ENCODE peak calls at places on chromosomes 6 and 20, in ten cellular contexts. Y is MCF 10A; M is CD4-positive, alpha-beta T cell; E is left ventricle myocardium inferior; J is Calu3; N is activated B cell treated with CpG ODN at 0.5 μM for 24 hours; I is neural crest cell; D is heart left ventricle; X is stomach; V is GM12864. W is an unnamed sample.

GRCh38 chr6:73452107-73452461 is at the start of gene CGAS:
- DNase-seq in Y (peak), M (peak), E (peak), J (peak), N (peak), I (no peak), D (peak), X (peak), V (peak), W (peak)

GRCh38 chr6:18352001-18352400 is 35.1 kb upstream of the RNF144B start:
- DNase-seq in Y (no peak), M (no peak), E (no peak), J (no peak), N (no peak), I (no peak), D (no peak), X (no peak), V (no peak), W (no peak)

GRCh38 chr6:159762681-159763293 is 942 bp downstream of the ACAT2 start:
- DNase-seq in Y (peak), M (no peak), E (peak), J (no peak), N (no peak), I (no peak), D (no peak), X (no peak), V (peak), W (peak)

GRCh38 chr20:7866279-7866678 is 74.0 kb downstream of the HAO1 start:
- DNase-seq in Y (no peak), M (no peak), E (no peak), J (no peak), N (no peak), I (peak), D (no peak), X (no peak), V (no peak), W (no peak)

GRCh38 chr20:41094656-41095055 is 42.7 kb upstream of the PLCG1 start:
- DNase-seq in Y (no peak), M (no peak), E (no peak), J (no peak), N (no peak), I (no peak), D (no peak), X (no peak), V (no peak), W (no peak)

GRCh38 chr6:87152528-87152950 is 2.8 kb upstream of the ZNF292 start:
- DNase-seq in Y (no peak), M (no peak), E (no peak), J (no peak), N (peak), I (peak), D (no peak), X (no peak), V (no peak), W (no peak)

GRCh38 chr20:41370176-41370575 is 3.6 kb upstream of the EMILIN3 start:
- DNase-seq in Y (peak), M (no peak), E (no peak), J (no peak), N (no peak), I (no peak), D (no peak), X (no peak), V (peak), W (no peak)

GRCh38 chr6:99868074-99868702 is 125.8 kb downstream of the MCHR2 start:
- DNase-seq in Y (peak), M (peak), E (peak), J (peak), N (peak), I (peak), D (peak), X (peak), V (peak), W (peak)

GRCh38 chr6:41694815-41695536 is 40.4 kb downstream of the TFEB start:
- DNase-seq in Y (no peak), M (no peak), E (no peak), J (no peak), N (no peak), I (no peak), D (no peak), X (no peak), V (no peak), W (no peak)
- TF ChIP-seq CTCF in Y (no peak), M (no peak), E (no peak), J (no peak), N (no peak), I (no peak), D (no peak), X (no peak), V (no peak), W (no peak)

GRCh38 chr20:58019027-58019849 is 209.2 kb downstream of the ANKRD60 start:
- DNase-seq in Y (no peak), M (no peak), E (no peak), J (peak), N (no peak), I (no peak), D (no peak), X (no peak), V (no peak), W (no peak)
- TF ChIP-seq CTCF in Y (no peak), M (no peak), E (no peak), J (no peak), N (no peak), I (no peak), D (no peak), X (no peak), V (no peak), W (no peak)

GRCh38 chr6:170296746-170297576 is 6.1 kb upstream of the DLL1 start:
- DNase-seq in Y (no peak), M (no peak), E (no peak), J (no peak), N (no peak), I (no peak), D (no peak), X (no peak), V (no peak), W (no peak)

GRCh38 chr6:170297577-170298330 is 6.9 kb upstream of the DLL1 start:
- DNase-seq in Y (no peak), M (no peak), E (no peak), J (no peak), N (no peak), I (no peak), D (no peak), X (no peak), V (no peak), W (no peak)

GRCh38 chr6:170295519-170296422 is 4.9 kb upstream of the DLL1 start:
- DNase-seq in Y (peak), M (no peak), E (no peak), J (no peak), N (peak), I (peak), D (no peak), X (peak), V (no peak), W (no peak)

GRCh38 chr6:170294813-170295518 is 4.1 kb upstream of the DLL1 start:
- DNase-seq in Y (no peak), M (no peak), E (no peak), J (no peak), N (no peak), I (no peak), D (no peak), X (no peak), V (no peak), W (no peak)

DNA sequence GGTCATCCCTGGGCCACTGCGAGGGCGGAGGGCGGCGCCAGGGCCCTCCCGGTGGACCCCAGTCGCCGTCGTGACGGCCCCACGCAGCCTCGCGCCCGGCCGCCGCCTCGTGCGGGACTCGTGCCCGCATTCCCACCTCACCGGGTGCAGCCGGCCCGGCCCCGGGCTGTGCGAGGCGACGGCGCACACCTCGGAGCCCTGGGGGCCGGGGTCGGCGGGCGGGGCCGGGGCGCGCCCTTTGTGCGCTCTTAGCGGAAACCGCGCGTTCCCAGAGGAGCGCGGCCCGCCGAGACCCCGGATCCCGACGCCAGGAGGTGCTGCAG is 5.5 kb upstream of the DLL1 start:
- DNase-seq in Y (no peak), M (no peak), E (no peak), J (no peak), N (no peak), I (no peak), D (no peak), X (no peak), V (no peak), W (no peak)
- TF ChIP-seq CTCF in Y (no peak), M (no peak), E (no peak), J (no peak), N (no peak), I (no peak), D (no peak), X (no peak), V (no peak), W (no peak)

GRCh38 chr6:13099771-13100170 is 228.6 kb downstream of the TBC1D7 start:
- DNase-seq in Y (no peak), M (no peak), E (no peak), J (no peak), N (no peak), I (no peak), D (no peak), X (no peak), V (no peak), W (no peak)
- TF ChIP-seq CTCF in Y (no peak), M (peak), E (peak), J (no peak), N (no peak), I (peak), D (peak), X (no peak), V (peak), W (no peak)

W was measured in natural killer cell.